ENCODE peak calls at places on chromosomes 3 and 15, in five cellular contexts. One of them, this sample, is unnamed.

GRCh38 chr3:188389711-188390346 is 235.9 kb downstream of the LPP start:
- DNase-seq in CD4-positive, alpha-beta memory T cell: no peak
- DNase-seq in HuH-7: no peak
- DNase-seq in HT-29: no peak
- DNase-seq in Caki2: no peak
- DNase-seq in this sample: peak

GRCh38 chr3:53817211-53817610 is 29.0 kb downstream of the CHDH start:
- DNase-seq in CD4-positive, alpha-beta memory T cell: no peak
- DNase-seq in HuH-7: no peak
- DNase-seq in HT-29: no peak
- DNase-seq in Caki2: no peak
- DNase-seq in this sample: no peak

GRCh38 chr3:141557961-141558706 is 71.3 kb downstream of the RASA2 start:
- DNase-seq in CD4-positive, alpha-beta memory T cell: no peak
- DNase-seq in HuH-7: no peak
- DNase-seq in HT-29: peak
- DNase-seq in Caki2: no peak
- DNase-seq in this sample: no peak

GRCh38 chr3:124639406-124640237 is 90.6 kb upstream of the UMPS start:
- DNase-seq in CD4-positive, alpha-beta memory T cell: peak
- DNase-seq in HuH-7: no peak
- DNase-seq in HT-29: peak
- DNase-seq in Caki2: no peak
- DNase-seq in this sample: no peak

GRCh38 chr3:141556034-141556433 is 69.2 kb downstream of the RASA2 start:
- DNase-seq in CD4-positive, alpha-beta memory T cell: no peak
- DNase-seq in HuH-7: no peak
- DNase-seq in HT-29: no peak
- DNase-seq in Caki2: no peak
- DNase-seq in this sample: no peak

GRCh38 chr15:93035953-93036810 is 52.8 kb downstream of the RGMA start:
- DNase-seq in CD4-positive, alpha-beta memory T cell: peak
- DNase-seq in HuH-7: peak
- DNase-seq in HT-29: peak
- DNase-seq in Caki2: no peak
- DNase-seq in this sample: peak

GRCh38 chr3:141426404-141427034 is 58.2 kb downstream of the ZBTB38 start:
- DNase-seq in CD4-positive, alpha-beta memory T cell: no peak
- DNase-seq in HuH-7: no peak
- DNase-seq in HT-29: peak
- DNase-seq in Caki2: no peak
- DNase-seq in this sample: no peak

GRCh38 chr15:29139540-29140459 is 129.8 kb downstream of the NSMCE3 start:
- DNase-seq in CD4-positive, alpha-beta memory T cell: peak
- DNase-seq in HuH-7: peak
- DNase-seq in HT-29: peak
- DNase-seq in Caki2: no peak
- DNase-seq in this sample: peak

GRCh38 chr3:105868450-105868744 is 415 bp downstream of the CBLB start:
- DNase-seq in CD4-positive, alpha-beta memory T cell: no peak
- DNase-seq in HuH-7: peak
- DNase-seq in HT-29: no peak
- DNase-seq in Caki2: no peak
- DNase-seq in this sample: no peak

GRCh38 chr15:76195506-76196285 is 115.6 kb downstream of the ETFA start:
- DNase-seq in CD4-positive, alpha-beta memory T cell: no peak
- DNase-seq in HuH-7: no peak
- DNase-seq in HT-29: no peak
- DNase-seq in Caki2: no peak
- DNase-seq in this sample: no peak

GRCh38 chr3:141407043-141407442 is 38.7 kb downstream of the ZBTB38 start:
- DNase-seq in CD4-positive, alpha-beta memory T cell: no peak
- DNase-seq in HuH-7: no peak
- DNase-seq in HT-29: no peak
- DNase-seq in Caki2: no peak
- DNase-seq in this sample: no peak

GRCh38 chr15:89419370-89419984 is 76.9 kb downstream of the RHCG start:
- DNase-seq in CD4-positive, alpha-beta memory T cell: no peak
- DNase-seq in HuH-7: peak
- DNase-seq in HT-29: peak
- DNase-seq in Caki2: peak
- DNase-seq in this sample: no peak

GRCh38 chr3:183802989-183803388 is 22.4 kb downstream of the MAP6D1 start:
- DNase-seq in CD4-positive, alpha-beta memory T cell: no peak
- DNase-seq in HuH-7: no peak
- DNase-seq in HT-29: no peak
- DNase-seq in Caki2: no peak
- DNase-seq in this sample: no peak

GRCh38 chr3:73513260-73513659 is 111.5 kb downstream of the PDZRN3 start:
- DNase-seq in CD4-positive, alpha-beta memory T cell: no peak
- DNase-seq in HuH-7: peak
- DNase-seq in HT-29: peak
- DNase-seq in Caki2: peak
- DNase-seq in this sample: no peak

GRCh38 chr3:83457516-83457915 is 1501.3 kb upstream of the CADM2 start:
- DNase-seq in CD4-positive, alpha-beta memory T cell: no peak
- DNase-seq in HuH-7: no peak
- DNase-seq in HT-29: no peak
- DNase-seq in Caki2: no peak
- DNase-seq in this sample: no peak

GRCh38 chr3:143302638-143303171 is 183.1 kb downstream of the CHST2 start:
- DNase-seq in CD4-positive, alpha-beta memory T cell: no peak
- DNase-seq in HuH-7: no peak
- DNase-seq in HT-29: peak
- DNase-seq in Caki2: peak
- DNase-seq in this sample: no peak

GRCh38 chr3:58900372-58900771 is 149.5 kb downstream of the CFAP20DC start:
- DNase-seq in CD4-positive, alpha-beta memory T cell: no peak
- DNase-seq in HuH-7: no peak
- DNase-seq in HT-29: no peak
- DNase-seq in Caki2: no peak
- DNase-seq in this sample: no peak

GRCh38 chr3:47414161-47414564 is 33.3 kb downstream of the PTPN23 start:
- DNase-seq in CD4-positive, alpha-beta memory T cell: no peak
- DNase-seq in HuH-7: no peak
- DNase-seq in HT-29: no peak
- DNase-seq in Caki2: no peak
- DNase-seq in this sample: no peak

GRCh38 chr3:30666564-30667249 is 60.3 kb downstream of the TGFBR2 start:
- DNase-seq in CD4-positive, alpha-beta memory T cell: no peak
- DNase-seq in HuH-7: no peak
- DNase-seq in HT-29: no peak
- DNase-seq in Caki2: no peak
- DNase-seq in this sample: peak

GRCh38 chr15:32676095-32676643 is 34.7 kb downstream of the SCG5 start:
- DNase-seq in CD4-positive, alpha-beta memory T cell: no peak
- DNase-seq in HuH-7: no peak
- DNase-seq in HT-29: no peak
- DNase-seq in Caki2: no peak
- DNase-seq in this sample: no peak

GRCh38 chr3:9141903-9142302 is 107.5 kb downstream of the SRGAP3 start:
- DNase-seq in CD4-positive, alpha-beta memory T cell: no peak
- DNase-seq in HuH-7: no peak
- DNase-seq in HT-29: no peak
- DNase-seq in Caki2: no peak
- DNase-seq in this sample: no peak

GRCh38 chr3:61411009-61411662 is 150.2 kb upstream of the PTPRG start:
- DNase-seq in CD4-positive, alpha-beta memory T cell: no peak
- DNase-seq in HuH-7: no peak
- DNase-seq in HT-29: no peak
- DNase-seq in Caki2: no peak
- DNase-seq in this sample: no peak

GRCh38 chr15:28922712-28923012 is 36.9 kb downstream of the APBA2 start:
- DNase-seq in CD4-positive, alpha-beta memory T cell: no peak
- DNase-seq in HuH-7: no peak
- DNase-seq in HT-29: no peak
- DNase-seq in Caki2: no peak
- DNase-seq in this sample: no peak

GRCh38 chr3:111081008-111081545 is 9.5 kb downstream of the NECTIN3 start:
- DNase-seq in CD4-positive, alpha-beta memory T cell: no peak
- DNase-seq in HuH-7: no peak
- DNase-seq in HT-29: no peak
- DNase-seq in Caki2: no peak
- DNase-seq in this sample: no peak

GRCh38 chr3:33954956-33955355 is 156.5 kb downstream of the PDCD6IP start:
- DNase-seq in CD4-positive, alpha-beta memory T cell: no peak
- DNase-seq in HuH-7: no peak
- DNase-seq in HT-29: no peak
- DNase-seq in Caki2: no peak
- DNase-seq in this sample: no peak

GRCh38 chr3:62093025-62093424 is 280.3 kb downstream of the FEZF2 start:
- DNase-seq in CD4-positive, alpha-beta memory T cell: no peak
- DNase-seq in HuH-7: no peak
- DNase-seq in HT-29: no peak
- DNase-seq in Caki2: no peak
- DNase-seq in this sample: no peak

GRCh38 chr3:63607716-63608115 is 44.8 kb upstream of the SNTN start:
- DNase-seq in CD4-positive, alpha-beta memory T cell: no peak
- DNase-seq in HuH-7: no peak
- DNase-seq in HT-29: no peak
- DNase-seq in Caki2: no peak
- DNase-seq in this sample: no peak

GRCh38 chr3:16200411-16200810 is 25.9 kb downstream of the GALNT15 start:
- DNase-seq in CD4-positive, alpha-beta memory T cell: no peak
- DNase-seq in HuH-7: no peak
- DNase-seq in HT-29: no peak
- DNase-seq in Caki2: no peak
- DNase-seq in this sample: no peak

GRCh38 chr15:51758645-51759044 is 7.2 kb downstream of the TMOD2 start:
- DNase-seq in CD4-positive, alpha-beta memory T cell: no peak
- DNase-seq in HuH-7: no peak
- DNase-seq in HT-29: no peak
- DNase-seq in Caki2: no peak
- DNase-seq in this sample: no peak